ENCODE peak calls at places on chromosomes 12 and 14, in nine cellular contexts. L, D, R, O, H, M, W, F and E are unnamed samples.

GRCh38 chr12:4272976-4273650 is 449 bp upstream of the CCND2 start:
- DNase-seq in L (no peak), D (peak; percentile 55), R (no peak), O (no peak), H (no peak), M (no peak), W (no peak), F (no peak), E (no peak)

GRCh38 chr12:131092911-131093901 is 139.5 kb downstream of the ADGRD1 start:
- DNase-seq in L (peak; percentile 9), D (no peak), R (no peak), O (no peak), H (no peak), M (no peak), W (no peak), F (no peak), E (peak; percentile 7)

GRCh38 chr12:51247523-51248206 is 9.0 kb downstream of the DAZAP2 start:
- DNase-seq in L (no peak), D (no peak), R (no peak), O (no peak), H (no peak), M (no peak), W (no peak), F (no peak), E (no peak)

GRCh38 chr12:67362526-67362925 is 93.4 kb downstream of the CAND1 start:
- DNase-seq in L (no peak), D (no peak), R (no peak), O (no peak), H (no peak), M (no peak), W (no peak), F (no peak), E (no peak)

GRCh38 chr12:123111498-123112165 is 39.3 kb downstream of the PITPNM2 start:
- DNase-seq in L (no peak), D (no peak), R (no peak), O (no peak), H (no peak), M (no peak), W (no peak), F (peak; percentile 41), E (no peak)

GRCh38 chr12:22415342-22416309 is 81.1 kb upstream of the ST8SIA1 start:
- DNase-seq in L (no peak), D (no peak), R (no peak), O (no peak), H (no peak), M (no peak), W (peak; percentile 39), F (no peak), E (peak; percentile 49)

GRCh38 chr12:97936165-97936564 is 473.6 kb downstream of the RMST start:
- DNase-seq in L (no peak), D (no peak), R (no peak), O (no peak), H (no peak), M (no peak), W (no peak), F (no peak), E (no peak)

GRCh38 chr14:53567236-53567785 is 389.3 kb downstream of the BMP4 start:
- DNase-seq in L (no peak), D (no peak), R (no peak), O (peak; percentile 44), H (no peak), M (peak; percentile 20), W (no peak), F (no peak), E (no peak)

GRCh38 chr14:22007278-22008097 is 333.9 kb upstream of the OR4E1 start:
- DNase-seq in L (no peak), D (no peak), R (no peak), O (no peak), H (no peak), M (no peak), W (no peak), F (no peak), E (no peak)

GRCh38 chr14:56002876-56003625 is 115.2 kb upstream of the PELI2 start:
- DNase-seq in L (no peak), D (peak; percentile 29), R (peak; percentile 57), O (no peak), H (no peak), M (no peak), W (no peak), F (no peak), E (no peak)

GRCh38 chr12:98714426-98714825 is 69.3 kb downstream of the APAF1 start:
- DNase-seq in L (no peak), D (no peak), R (no peak), O (no peak), H (no peak), M (no peak), W (no peak), F (no peak), E (no peak)

GRCh38 chr14:105865904-105866840 is 339.8 kb downstream of the TMEM121 start:
- DNase-seq in L (peak; percentile 8), D (no peak), R (peak; percentile 4), O (no peak), H (no peak), M (no peak), W (no peak), F (no peak), E (no peak)

GRCh38 chr12:43113153-43113552 is 438.9 kb downstream of the ADAMTS20 start:
- DNase-seq in L (no peak), D (no peak), R (no peak), O (no peak), H (no peak), M (no peak), W (no peak), F (no peak), E (no peak)

GRCh38 chr12:52324068-52324444 is 2.9 kb upstream of the KRT83 start:
- DNase-seq in L (no peak), D (no peak), R (no peak), O (no peak), H (no peak), M (no peak), W (no peak), F (no peak), E (no peak)

GRCh38 chr14:59306775-59307174 is 118.3 kb downstream of the DAAM1 start:
- DNase-seq in L (no peak), D (no peak), R (no peak), O (no peak), H (no peak), M (no peak), W (no peak), F (peak; percentile 73), E (no peak)

GRCh38 chr14:92656306-92656705 is 92.1 kb downstream of the LGMN start:
- DNase-seq in L (no peak), D (no peak), R (no peak), O (no peak), H (no peak), M (no peak), W (no peak), F (no peak), E (no peak)

GRCh38 chr14:55819610-55820304 is 239.8 kb downstream of the KTN1 start:
- DNase-seq in L (no peak), D (no peak), R (no peak), O (no peak), H (no peak), M (no peak), W (no peak), F (no peak), E (no peak)

GRCh38 chr12:31259136-31259881 is 66.6 kb downstream of the SINHCAF start:
- DNase-seq in L (no peak), D (no peak), R (no peak), O (no peak), H (no peak), M (no peak), W (no peak), F (no peak), E (no peak)

GRCh38 chr14:52473557-52473956 is 78.7 kb downstream of the TXNDC16 start:
- DNase-seq in L (no peak), D (peak; percentile 12), R (no peak), O (peak; percentile 3), H (no peak), M (peak; percentile 50), W (no peak), F (peak; percentile 51), E (no peak)

GRCh38 chr12:109768901-109769670 is 55.5 kb downstream of the FAM222A start:
- DNase-seq in L (peak; percentile 29), D (no peak), R (no peak), O (no peak), H (no peak), M (no peak), W (no peak), F (no peak), E (no peak)
- H3K27me3 ChIP-seq in L (no peaks in the 10 kb centered on the region), D (no peaks in the 10 kb centered on the region), R (no peaks in the 10 kb centered on the region), O (no peaks in the 10 kb centered on the region), H (no peaks in the 10 kb centered on the region), M (no peaks in the 10 kb centered on the region), W (no peaks in the 10 kb centered on the region), F (peaks cover 3% of the 10 kb centered on the region), E (no peaks in the 10 kb centered on the region)

GRCh38 chr12:6773662-6774351 is 1.5 kb downstream of the LAG3 start:
- DNase-seq in L (peak; percentile 59), D (peak; percentile 66), R (no peak), O (no peak), H (no peak), M (no peak), W (no peak), F (no peak), E (no peak)
- H3K4me1 ChIP-seq in L (peaks cover 10% of the 10 kb centered on the region), D (peaks cover 60% of the 10 kb centered on the region), R (peaks cover 42% of the 10 kb centered on the region), O (peaks cover 51% of the 10 kb centered on the region), H (peaks cover 63% of the 10 kb centered on the region), M (peaks cover 12% of the 10 kb centered on the region), W (no peaks in the 10 kb centered on the region), F (peaks cover 9% of the 10 kb centered on the region), E (peaks cover 25% of the 10 kb centered on the region)

GRCh38 chr14:101451166-101451565 is 110.1 kb upstream of the DIO3 start:
- DNase-seq in L (no peak), D (no peak), R (no peak), O (no peak), H (no peak), M (no peak), W (no peak), F (no peak), E (no peak)
- H3K27me3 ChIP-seq in L (no peaks in the 10 kb centered on the region), D (peaks cover 48% of the 10 kb centered on the region), R (peaks cover 24% of the 10 kb centered on the region), O (peaks cover 13% of the 10 kb centered on the region), H (no peaks in the 10 kb centered on the region), M (peaks cover 10% of the 10 kb centered on the region), W (no peaks in the 10 kb centered on the region), F (peaks cover 7% of the 10 kb centered on the region), E (peaks cover 36% of the 10 kb centered on the region)

GRCh38 chr14:104792101-104792884 is 3.3 kb downstream of the AKT1 start:
- DNase-seq in L (no peak), D (no peak), R (no peak), O (no peak), H (no peak), M (no peak), W (peak; percentile 78), F (no peak), E (peak; percentile 72)

GRCh38 chr14:104792945-104793702 is 2.4 kb downstream of the AKT1 start:
- DNase-seq in L (no peak), D (peak; percentile 59), R (no peak), O (no peak), H (no peak), M (no peak), W (no peak), F (no peak), E (no peak)

GRCh38 chr14:104794099-104794498 is 1.4 kb downstream of the AKT1 start:
- DNase-seq in L (peak; percentile 63), D (peak; percentile 78), R (peak; percentile 42), O (peak; percentile 63), H (no peak), M (peak; percentile 78), W (no peak), F (peak; percentile 66), E (peak; percentile 59)

GRCh38 chr14:104794641-104795467 is 694 bp downstream of the AKT1 start:
- DNase-seq in L (peak; percentile 61), D (peak; percentile 66), R (no peak), O (no peak), H (no peak), M (no peak), W (no peak), F (peak; percentile 19), E (no peak)

GRCh38 chr14:104793703-104793959 is 1.9 kb downstream of the AKT1 start:
- DNase-seq in L (no peak), D (no peak), R (no peak), O (no peak), H (no peak), M (no peak), W (no peak), F (no peak), E (no peak)
- H3K4me1 ChIP-seq in L (peaks cover 19% of the 10 kb centered on the region), D (peaks cover 24% of the 10 kb centered on the region), R (peaks cover 32% of the 10 kb centered on the region), O (peaks cover 37% of the 10 kb centered on the region), H (peaks cover 89% of the 10 kb centered on the region), M (peaks cover 20% of the 10 kb centered on the region), W (peaks cover 26% of the 10 kb centered on the region), F (peaks cover 21% of the 10 kb centered on the region), E (peaks cover 44% of the 10 kb centered on the region)